ENCODE peak calls at places on chromosomes 16 and 17, in nine cellular contexts. One of them, this sample, is unnamed.

GRCh38 chr17:64130559-64131001 is 636 bp upstream of the ERN1 start:
- DNase-seq in AG04450: no peak
- DNase-seq in brain microvascular endothelial cell: peak; percentile 60
- DNase-seq in endothelial cell of umbilical vein: peak; percentile 83
- DNase-seq in foreskin fibroblast: peak; percentile 82
- DNase-seq in endodermal cell: no peak
- DNase-seq in fibroblast of mammary gland: peak; percentile 69
- DNase-seq in ascending aorta: peak; percentile 43
- DNase-seq in stomach: no peak
- DNase-seq in this sample: peak; percentile 70

GRCh38 chr17:75238684-75239191 is 22.7 kb downstream of the GGA3 start:
- DNase-seq in fibroblast of mammary gland: peak; percentile 74
- DNase-seq in endothelial cell of umbilical vein: peak; percentile 62
- DNase-seq in endodermal cell: peak; percentile 92
- DNase-seq in AG04450: peak; percentile 43
- DNase-seq in brain microvascular endothelial cell: peak; percentile 39
- DNase-seq in ascending aorta: no peak
- DNase-seq in stomach: peak; percentile 57
- DNase-seq in foreskin fibroblast: peak; percentile 51
- DNase-seq in this sample: peak; percentile 59

GRCh38 chr16:70437582-70438324 is 1.1 kb downstream of the ST3GAL2 start:
- DNase-seq in endodermal cell: peak; percentile 74
- DNase-seq in AG04450: no peak
- DNase-seq in ascending aorta: no peak
- DNase-seq in foreskin fibroblast: peak; percentile 50
- DNase-seq in brain microvascular endothelial cell: peak; percentile 43
- DNase-seq in endothelial cell of umbilical vein: peak; percentile 54
- DNase-seq in stomach: no peak
- DNase-seq in fibroblast of mammary gland: peak; percentile 70
- DNase-seq in this sample: peak; percentile 62

GRCh38 chr17:64506201-64506575 is at the start of gene DDX5:
- DNase-seq in foreskin fibroblast: peak; percentile 95
- DNase-seq in endodermal cell: peak; percentile 100
- DNase-seq in endothelial cell of umbilical vein: peak; percentile 97
- DNase-seq in fibroblast of mammary gland: peak; percentile 95
- DNase-seq in stomach: peak; percentile 98
- DNase-seq in AG04450: peak; percentile 92
- DNase-seq in brain microvascular endothelial cell: peak; percentile 96
- DNase-seq in ascending aorta: peak; percentile 89
- DNase-seq in this sample: no peak

GRCh38 chr17:13228225-13228624 is 210.4 kb upstream of the ELAC2 start:
- DNase-seq in endothelial cell of umbilical vein: no peak
- DNase-seq in ascending aorta: no peak
- DNase-seq in fibroblast of mammary gland: no peak
- DNase-seq in stomach: no peak
- DNase-seq in AG04450: no peak
- DNase-seq in brain microvascular endothelial cell: no peak
- DNase-seq in foreskin fibroblast: no peak
- DNase-seq in endodermal cell: no peak
- DNase-seq in this sample: no peak

GRCh38 chr16:68756250-68757051 is 19.4 kb downstream of the CDH1 start:
- DNase-seq in AG04450: no peak
- DNase-seq in stomach: peak; percentile 70
- DNase-seq in fibroblast of mammary gland: no peak
- DNase-seq in endothelial cell of umbilical vein: no peak
- DNase-seq in brain microvascular endothelial cell: no peak
- DNase-seq in ascending aorta: no peak
- DNase-seq in foreskin fibroblast: no peak
- DNase-seq in endodermal cell: no peak
- DNase-seq in this sample: peak; percentile 17

GRCh38 chr17:5234645-5235576 is at the start of gene SCIMP:
- DNase-seq in AG04450: no peak
- DNase-seq in ascending aorta: peak; percentile 24
- DNase-seq in endothelial cell of umbilical vein: no peak
- DNase-seq in fibroblast of mammary gland: no peak
- DNase-seq in foreskin fibroblast: no peak
- DNase-seq in brain microvascular endothelial cell: no peak
- DNase-seq in endodermal cell: no peak
- DNase-seq in stomach: no peak
- DNase-seq in this sample: no peak

GRCh38 chr17:20171741-20172377 is 162.7 kb downstream of the SPECC1 start:
- DNase-seq in fibroblast of mammary gland: no peak
- DNase-seq in brain microvascular endothelial cell: peak; percentile 27
- DNase-seq in AG04450: no peak
- DNase-seq in foreskin fibroblast: no peak
- DNase-seq in stomach: peak; percentile 51
- DNase-seq in ascending aorta: no peak
- DNase-seq in endothelial cell of umbilical vein: no peak
- DNase-seq in endodermal cell: peak; percentile 74
- DNase-seq in this sample: peak; percentile 37

GRCh38 chr17:41456206-41456605 is 11.0 kb downstream of the KRT32 start:
- DNase-seq in endothelial cell of umbilical vein: no peak
- DNase-seq in endodermal cell: peak; percentile 79
- DNase-seq in stomach: no peak
- DNase-seq in foreskin fibroblast: no peak
- DNase-seq in AG04450: no peak
- DNase-seq in ascending aorta: no peak
- DNase-seq in fibroblast of mammary gland: peak; percentile 22
- DNase-seq in brain microvascular endothelial cell: no peak
- DNase-seq in this sample: no peak

GRCh38 chr17:333626-334396 is 18.8 kb downstream of the RPH3AL start:
- DNase-seq in endothelial cell of umbilical vein: peak; percentile 82
- DNase-seq in endodermal cell: peak; percentile 88
- DNase-seq in AG04450: peak; percentile 7
- DNase-seq in stomach: peak; percentile 60
- DNase-seq in ascending aorta: no peak
- DNase-seq in fibroblast of mammary gland: peak; percentile 10
- DNase-seq in foreskin fibroblast: no peak
- DNase-seq in brain microvascular endothelial cell: peak; percentile 32
- DNase-seq in this sample: peak; percentile 75

GRCh38 chr17:14359251-14359939 is 58.5 kb downstream of the HS3ST3B1 start:
- DNase-seq in stomach: no peak
- DNase-seq in endodermal cell: peak; percentile 68
- DNase-seq in foreskin fibroblast: no peak
- DNase-seq in brain microvascular endothelial cell: no peak
- DNase-seq in AG04450: no peak
- DNase-seq in ascending aorta: no peak
- DNase-seq in endothelial cell of umbilical vein: no peak
- DNase-seq in fibroblast of mammary gland: no peak
- DNase-seq in this sample: no peak

GRCh38 chr17:4534928-4535666 is 20.1 kb downstream of the MYBBP1A start:
- DNase-seq in stomach: no peak
- DNase-seq in AG04450: no peak
- DNase-seq in foreskin fibroblast: no peak
- DNase-seq in endodermal cell: peak; percentile 75
- DNase-seq in brain microvascular endothelial cell: no peak
- DNase-seq in endothelial cell of umbilical vein: no peak
- DNase-seq in fibroblast of mammary gland: no peak
- DNase-seq in ascending aorta: no peak
- DNase-seq in this sample: no peak

GRCh38 chr17:55607736-55608341 is 96.6 kb upstream of the SMIM36 start:
- DNase-seq in ascending aorta: no peak
- DNase-seq in endothelial cell of umbilical vein: no peak
- DNase-seq in fibroblast of mammary gland: peak; percentile 40
- DNase-seq in endodermal cell: no peak
- DNase-seq in brain microvascular endothelial cell: no peak
- DNase-seq in stomach: peak; percentile 67
- DNase-seq in foreskin fibroblast: no peak
- DNase-seq in AG04450: peak; percentile 57
- DNase-seq in this sample: peak; percentile 95

GRCh38 chr16:19436540-19436939 is 18.9 kb downstream of the TMC5 start:
- DNase-seq in stomach: no peak
- DNase-seq in endodermal cell: no peak
- DNase-seq in AG04450: no peak
- DNase-seq in fibroblast of mammary gland: no peak
- DNase-seq in ascending aorta: no peak
- DNase-seq in endothelial cell of umbilical vein: no peak
- DNase-seq in foreskin fibroblast: no peak
- DNase-seq in brain microvascular endothelial cell: no peak
- DNase-seq in this sample: no peak

GRCh38 chr16:15782573-15783365 is 74.1 kb downstream of the MYH11 start:
- DNase-seq in fibroblast of mammary gland: no peak
- DNase-seq in foreskin fibroblast: no peak
- DNase-seq in brain microvascular endothelial cell: no peak
- DNase-seq in AG04450: no peak
- DNase-seq in stomach: no peak
- DNase-seq in endodermal cell: peak; percentile 59
- DNase-seq in endothelial cell of umbilical vein: no peak
- DNase-seq in ascending aorta: no peak
- DNase-seq in this sample: no peak

GRCh38 chr16:84294196-84295142 is at the start of gene WFDC1:
- DNase-seq in fibroblast of mammary gland: no peak
- DNase-seq in AG04450: no peak
- DNase-seq in endothelial cell of umbilical vein: no peak
- DNase-seq in stomach: no peak
- DNase-seq in ascending aorta: no peak
- DNase-seq in foreskin fibroblast: peak; percentile 29
- DNase-seq in brain microvascular endothelial cell: no peak
- DNase-seq in endodermal cell: peak; percentile 64
- DNase-seq in this sample: no peak

GRCh38 chr16:84298376-84298899 is 3.8 kb downstream of the WFDC1 start:
- DNase-seq in endothelial cell of umbilical vein: no peak
- DNase-seq in ascending aorta: no peak
- DNase-seq in foreskin fibroblast: no peak
- DNase-seq in fibroblast of mammary gland: no peak
- DNase-seq in stomach: no peak
- DNase-seq in brain microvascular endothelial cell: no peak
- DNase-seq in endodermal cell: no peak
- DNase-seq in AG04450: no peak
- DNase-seq in this sample: no peak

GRCh38 chr16:84293406-84293805 is 1.3 kb upstream of the WFDC1 start:
- DNase-seq in endothelial cell of umbilical vein: no peak
- DNase-seq in AG04450: no peak
- DNase-seq in brain microvascular endothelial cell: no peak
- DNase-seq in stomach: no peak
- DNase-seq in fibroblast of mammary gland: no peak
- DNase-seq in endodermal cell: no peak
- DNase-seq in ascending aorta: no peak
- DNase-seq in foreskin fibroblast: no peak
- DNase-seq in this sample: no peak

GRCh38 chr16:84292032-84292431 is 2.6 kb upstream of the WFDC1 start:
- DNase-seq in AG04450: no peak
- DNase-seq in ascending aorta: no peak
- DNase-seq in foreskin fibroblast: no peak
- DNase-seq in brain microvascular endothelial cell: no peak
- DNase-seq in endodermal cell: no peak
- DNase-seq in endothelial cell of umbilical vein: no peak
- DNase-seq in fibroblast of mammary gland: peak; percentile 7
- DNase-seq in stomach: no peak
- DNase-seq in this sample: no peak

DNA sequence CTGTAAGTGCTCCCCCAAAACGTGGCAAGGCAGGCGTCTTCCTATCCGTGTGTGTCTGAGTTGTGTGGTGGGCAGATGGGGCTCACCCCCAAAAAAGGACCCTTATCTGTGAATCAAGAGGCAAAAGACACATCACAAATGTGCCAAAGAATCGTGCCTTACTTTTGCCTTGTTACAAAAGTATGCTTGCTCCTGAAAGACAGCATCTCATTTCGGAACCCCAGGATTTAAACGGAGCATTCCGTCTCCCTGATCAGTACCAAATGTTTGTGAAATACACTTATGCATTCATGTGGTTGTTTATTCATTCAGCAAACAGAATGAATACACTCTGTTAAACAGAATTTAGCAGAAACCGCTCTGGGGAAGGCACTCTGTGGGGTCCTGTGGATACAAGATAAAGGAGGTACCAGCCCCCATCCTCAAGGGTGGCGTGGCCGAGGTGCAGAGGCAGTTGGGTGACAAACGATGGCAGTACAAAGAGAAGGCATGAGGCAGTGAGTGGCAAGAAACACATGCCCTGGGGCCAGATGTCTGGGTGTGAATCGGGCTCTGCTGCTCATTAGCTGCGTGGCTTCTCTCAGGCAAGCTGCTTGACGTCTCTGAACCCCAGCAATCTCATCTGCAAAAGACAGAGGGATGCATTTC is 649 bp downstream of the WFDC1 start:
- DNase-seq in stomach: no peak
- DNase-seq in AG04450: no peak
- DNase-seq in fibroblast of mammary gland: no peak
- DNase-seq in ascending aorta: no peak
- DNase-seq in endothelial cell of umbilical vein: no peak
- DNase-seq in endodermal cell: no peak
- DNase-seq in brain microvascular endothelial cell: no peak
- DNase-seq in foreskin fibroblast: no peak
- DNase-seq in this sample: no peak
- H3K4me3 ChIP-seq in stomach: peak overlapping the region; percentile 34
- H3K4me3 ChIP-seq in AG04450: peak overlapping the region; percentile 50
- H3K4me3 ChIP-seq in fibroblast of mammary gland: no peak overlapping the region
- H3K4me3 ChIP-seq in ascending aorta: peak overlapping the region; percentile 46
- H3K4me3 ChIP-seq in endothelial cell of umbilical vein: no peak overlapping the region
- H3K4me3 ChIP-seq in endodermal cell: no peak overlapping the region
- H3K4me3 ChIP-seq in brain microvascular endothelial cell: no peak overlapping the region
- H3K4me3 ChIP-seq in foreskin fibroblast: peak overlapping the region; percentile 33
- H3K4me3 ChIP-seq in this sample: peak overlapping the region; percentile 35

DNA sequence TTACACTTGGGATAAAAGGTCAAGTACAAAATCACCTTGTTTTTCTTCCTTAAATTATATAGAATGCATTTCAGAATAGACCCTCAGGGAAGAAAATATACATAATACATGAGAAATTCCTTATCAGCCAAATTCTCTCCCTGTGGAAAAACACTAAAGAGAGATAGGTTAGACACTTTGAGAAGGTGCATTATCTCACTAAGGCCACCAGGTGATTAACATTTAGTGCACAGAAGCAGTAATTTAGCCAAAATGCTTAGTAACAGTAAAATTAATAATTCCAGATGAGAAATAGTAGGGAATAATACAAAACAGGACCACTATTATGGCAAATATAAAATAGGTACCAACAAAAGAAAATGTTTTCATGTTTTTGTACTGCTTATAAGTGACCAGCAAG is 185.3 kb upstream of the C17orf78 start:
- DNase-seq in brain microvascular endothelial cell: no peak
- DNase-seq in endothelial cell of umbilical vein: no peak
- DNase-seq in foreskin fibroblast: no peak
- DNase-seq in fibroblast of mammary gland: no peak
- DNase-seq in endodermal cell: no peak
- DNase-seq in stomach: no peak
- DNase-seq in AG04450: no peak
- DNase-seq in ascending aorta: no peak
- DNase-seq in this sample: no peak
- TF ChIP-seq CTCF in brain microvascular endothelial cell: no peak
- TF ChIP-seq CTCF in endothelial cell of umbilical vein: no peak
- TF ChIP-seq CTCF in foreskin fibroblast: no peak
- TF ChIP-seq CTCF in fibroblast of mammary gland: peak; percentile 16
- TF ChIP-seq CTCF in endodermal cell: peak; percentile 66
- TF ChIP-seq CTCF in stomach: no peak
- TF ChIP-seq CTCF in AG04450: peak; percentile 20
- TF ChIP-seq CTCF in ascending aorta: no peak
- TF ChIP-seq CTCF in this sample: peak; percentile 29

GRCh38 chr17:44438634-44439033 is 49.2 kb upstream of the ITGA2B start:
- DNase-seq in endothelial cell of umbilical vein: no peak
- DNase-seq in AG04450: no peak
- DNase-seq in endodermal cell: peak; percentile 76
- DNase-seq in foreskin fibroblast: no peak
- DNase-seq in stomach: peak; percentile 39
- DNase-seq in brain microvascular endothelial cell: no peak
- DNase-seq in ascending aorta: no peak
- DNase-seq in fibroblast of mammary gland: peak; percentile 11
- DNase-seq in this sample: no peak
- H3K4me3 ChIP-seq in endothelial cell of umbilical vein: no peak overlapping the region
- H3K4me3 ChIP-seq in AG04450: no peak overlapping the region
- H3K4me3 ChIP-seq in endodermal cell: no peak overlapping the region
- H3K4me3 ChIP-seq in foreskin fibroblast: no peak overlapping the region
- H3K4me3 ChIP-seq in stomach: no peak overlapping the region
- H3K4me3 ChIP-seq in brain microvascular endothelial cell: no peak overlapping the region
- H3K4me3 ChIP-seq in ascending aorta: no peak overlapping the region
- H3K4me3 ChIP-seq in fibroblast of mammary gland: no peak overlapping the region
- H3K4me3 ChIP-seq in this sample: no peak overlapping the region

GRCh38 chr16:89670496-89671431 is 13.1 kb downstream of the SPATA33 start:
- DNase-seq in brain microvascular endothelial cell: no peak
- DNase-seq in ascending aorta: no peak
- DNase-seq in endothelial cell of umbilical vein: peak; percentile 16
- DNase-seq in fibroblast of mammary gland: peak; percentile 50
- DNase-seq in endodermal cell: no peak
- DNase-seq in stomach: no peak
- DNase-seq in AG04450: no peak
- DNase-seq in foreskin fibroblast: peak; percentile 20
- DNase-seq in this sample: peak; percentile 44
- TF ChIP-seq CTCF in brain microvascular endothelial cell: no peak
- TF ChIP-seq CTCF in ascending aorta: no peak
- TF ChIP-seq CTCF in endothelial cell of umbilical vein: no peak
- TF ChIP-seq CTCF in fibroblast of mammary gland: no peak
- TF ChIP-seq CTCF in endodermal cell: no peak
- TF ChIP-seq CTCF in stomach: no peak
- TF ChIP-seq CTCF in AG04450: no peak
- TF ChIP-seq CTCF in foreskin fibroblast: no peak
- TF ChIP-seq CTCF in this sample: no peak